ENCODE peak calls at places on chromosome 13, in four cellular contexts. One of them, this sample, is unnamed.

GRCh38 chr13:48078251-48078656 is 16.6 kb downstream of the MED4 start:
- DNase-seq in SK-N-SH: no peak
- DNase-seq in K562: no peak
- DNase-seq in GM12878: peak
- DNase-seq in this sample: peak

GRCh38 chr13:106619688-106620555 is 52.0 kb upstream of the ARGLU1 start:
- DNase-seq in SK-N-SH: peak
- DNase-seq in K562: peak
- DNase-seq in GM12878: peak
- DNase-seq in this sample: peak

GRCh38 chr13:84571264-84571663 is 689.0 kb upstream of the SLITRK1 start:
- DNase-seq in SK-N-SH: no peak
- DNase-seq in K562: no peak
- DNase-seq in GM12878: no peak
- DNase-seq in this sample: no peak

GRCh38 chr13:20149762-20150161 is 11.1 kb downstream of the GJA3 start:
- DNase-seq in SK-N-SH: no peak
- DNase-seq in K562: no peak
- DNase-seq in GM12878: no peak
- DNase-seq in this sample: no peak

GRCh38 chr13:44271915-44272341 is 101.7 kb upstream of the SERP2 start:
- DNase-seq in SK-N-SH: peak
- DNase-seq in GM12878: no peak
- DNase-seq in K562: no peak
- DNase-seq in this sample: no peak

GRCh38 chr13:74452176-74452575 is 318.0 kb upstream of the KLF12 start:
- DNase-seq in K562: no peak
- DNase-seq in GM12878: no peak
- DNase-seq in SK-N-SH: no peak
- DNase-seq in this sample: no peak

GRCh38 chr13:76822691-76823267 is 63.4 kb downstream of the KCTD12 start:
- DNase-seq in SK-N-SH: no peak
- DNase-seq in GM12878: no peak
- DNase-seq in K562: no peak
- DNase-seq in this sample: peak

GRCh38 chr13:42532561-42533335 is 41.2 kb upstream of the TNFSF11 start:
- DNase-seq in K562: no peak
- DNase-seq in SK-N-SH: no peak
- DNase-seq in GM12878: peak
- DNase-seq in this sample: no peak

GRCh38 chr13:36606060-36606459 is 67.8 kb upstream of the SERTM1 start:
- DNase-seq in SK-N-SH: no peak
- DNase-seq in K562: no peak
- DNase-seq in GM12878: no peak
- DNase-seq in this sample: no peak

GRCh38 chr13:22235950-22236290 is 565.0 kb downstream of the FGF9 start:
- DNase-seq in SK-N-SH: no peak
- DNase-seq in K562: no peak
- DNase-seq in GM12878: no peak
- DNase-seq in this sample: no peak

GRCh38 chr13:112119192-112120030 is 52.5 kb downstream of the SOX1 start:
- DNase-seq in GM12878: no peak
- DNase-seq in SK-N-SH: no peak
- DNase-seq in K562: no peak
- DNase-seq in this sample: no peak

GRCh38 chr13:99959127-99959529 is 12.4 kb downstream of the ZIC5 start:
- DNase-seq in SK-N-SH: no peak
- DNase-seq in GM12878: no peak
- DNase-seq in K562: no peak
- DNase-seq in this sample: no peak

GRCh38 chr13:34156841-34157365 is 339.0 kb downstream of the RFC3 start:
- DNase-seq in SK-N-SH: no peak
- DNase-seq in GM12878: peak
- DNase-seq in K562: no peak
- DNase-seq in this sample: peak
- TF ChIP-seq CHD2 in SK-N-SH: no peak
- TF ChIP-seq CHD2 in GM12878: no peak
- TF ChIP-seq CHD2 in K562: no peak
- TF ChIP-seq CHD2 in this sample: no peak

DNA sequence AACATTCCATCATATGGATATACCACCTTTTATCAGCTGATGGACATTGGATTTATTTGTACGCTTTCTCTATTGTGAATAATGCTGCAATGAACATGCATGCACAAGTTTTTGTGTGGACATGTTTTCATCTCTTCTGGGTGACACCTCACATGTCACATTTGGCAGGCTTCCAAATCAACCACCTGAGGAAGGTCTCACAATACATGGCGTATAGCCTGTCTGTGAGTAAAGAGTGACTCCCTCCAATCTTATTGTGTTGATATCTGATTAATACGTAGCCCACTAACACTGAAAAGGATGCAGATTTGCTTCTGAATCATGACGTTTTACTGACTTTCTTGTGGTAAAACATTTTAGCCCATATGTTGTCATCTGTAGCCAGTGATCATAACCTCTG is 61.1 kb downstream of the SLC15A1 start:
- DNase-seq in SK-N-SH: no peak
- DNase-seq in K562: no peak
- DNase-seq in GM12878: no peak
- DNase-seq in this sample: no peak
- TF ChIP-seq RCOR1 in SK-N-SH: no peak
- TF ChIP-seq RCOR1 in K562: no peak
- TF ChIP-seq RCOR1 in GM12878: no peak
- TF ChIP-seq RCOR1 in this sample: no peak

GRCh38 chr13:108195146-108195545 is 20.2 kb downstream of the LIG4 start:
- DNase-seq in K562: no peak
- DNase-seq in SK-N-SH: no peak
- DNase-seq in GM12878: no peak
- DNase-seq in this sample: no peak
- TF ChIP-seq MAX in K562: no peak
- TF ChIP-seq MAX in SK-N-SH: no peak
- TF ChIP-seq MAX in GM12878: no peak
- TF ChIP-seq MAX in this sample: no peak

GRCh38 chr13:73106513-73107214 is 47.9 kb downstream of the KLF5 start:
- DNase-seq in GM12878: no peak
- DNase-seq in SK-N-SH: no peak
- DNase-seq in K562: no peak
- DNase-seq in this sample: no peak

GRCh38 chr13:73101608-73102007 is 42.8 kb downstream of the KLF5 start:
- DNase-seq in SK-N-SH: no peak
- DNase-seq in GM12878: no peak
- DNase-seq in K562: no peak
- DNase-seq in this sample: no peak

GRCh38 chr13:73107970-73108369 is 49.2 kb downstream of the KLF5 start:
- DNase-seq in K562: no peak
- DNase-seq in GM12878: no peak
- DNase-seq in SK-N-SH: no peak
- DNase-seq in this sample: no peak

GRCh38 chr13:73107459-73107858 is 48.7 kb downstream of the KLF5 start:
- DNase-seq in SK-N-SH: no peak
- DNase-seq in K562: no peak
- DNase-seq in GM12878: no peak
- DNase-seq in this sample: no peak

GRCh38 chr13:73103238-73103637 is 44.4 kb downstream of the KLF5 start:
- DNase-seq in SK-N-SH: no peak
- DNase-seq in GM12878: no peak
- DNase-seq in K562: no peak
- DNase-seq in this sample: no peak
- TF ChIP-seq CHD2 in SK-N-SH: no peak
- TF ChIP-seq CHD2 in GM12878: no peak
- TF ChIP-seq CHD2 in K562: no peak
- TF ChIP-seq CHD2 in this sample: no peak

DNA sequence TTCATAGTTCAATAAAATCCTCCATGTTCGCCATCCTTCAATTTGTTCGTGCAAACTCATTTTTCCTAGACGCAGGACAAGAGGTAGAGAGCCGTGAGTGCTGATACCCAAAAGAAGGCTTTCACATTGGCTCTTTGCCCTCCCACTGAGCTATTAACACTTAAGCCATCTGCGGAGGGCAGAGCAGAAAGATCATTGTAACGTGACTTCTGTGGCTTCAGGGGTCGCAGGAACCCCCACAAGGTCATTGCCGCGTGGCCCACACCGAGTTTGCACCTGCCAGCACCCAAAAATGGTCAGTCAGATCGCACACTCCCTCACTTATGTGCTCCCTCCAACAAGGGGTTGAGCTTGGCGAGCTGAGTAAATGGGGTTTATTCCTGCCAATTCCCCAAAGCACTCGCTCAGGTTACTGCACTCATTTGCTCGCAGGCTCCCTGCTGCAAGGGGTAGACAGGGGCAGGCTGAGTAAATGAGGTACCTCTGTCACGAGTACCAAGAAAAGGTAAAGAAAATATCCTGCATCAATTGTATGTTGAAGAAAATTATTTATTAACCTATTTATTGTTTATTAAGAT is 144.1 kb downstream of the PRR20E start:
- DNase-seq in GM12878: no peak
- DNase-seq in SK-N-SH: no peak
- DNase-seq in K562: no peak
- DNase-seq in this sample: no peak
- TF ChIP-seq RCOR1 in GM12878: no peak
- TF ChIP-seq RCOR1 in SK-N-SH: no peak
- TF ChIP-seq RCOR1 in K562: no peak
- TF ChIP-seq RCOR1 in this sample: no peak

DNA sequence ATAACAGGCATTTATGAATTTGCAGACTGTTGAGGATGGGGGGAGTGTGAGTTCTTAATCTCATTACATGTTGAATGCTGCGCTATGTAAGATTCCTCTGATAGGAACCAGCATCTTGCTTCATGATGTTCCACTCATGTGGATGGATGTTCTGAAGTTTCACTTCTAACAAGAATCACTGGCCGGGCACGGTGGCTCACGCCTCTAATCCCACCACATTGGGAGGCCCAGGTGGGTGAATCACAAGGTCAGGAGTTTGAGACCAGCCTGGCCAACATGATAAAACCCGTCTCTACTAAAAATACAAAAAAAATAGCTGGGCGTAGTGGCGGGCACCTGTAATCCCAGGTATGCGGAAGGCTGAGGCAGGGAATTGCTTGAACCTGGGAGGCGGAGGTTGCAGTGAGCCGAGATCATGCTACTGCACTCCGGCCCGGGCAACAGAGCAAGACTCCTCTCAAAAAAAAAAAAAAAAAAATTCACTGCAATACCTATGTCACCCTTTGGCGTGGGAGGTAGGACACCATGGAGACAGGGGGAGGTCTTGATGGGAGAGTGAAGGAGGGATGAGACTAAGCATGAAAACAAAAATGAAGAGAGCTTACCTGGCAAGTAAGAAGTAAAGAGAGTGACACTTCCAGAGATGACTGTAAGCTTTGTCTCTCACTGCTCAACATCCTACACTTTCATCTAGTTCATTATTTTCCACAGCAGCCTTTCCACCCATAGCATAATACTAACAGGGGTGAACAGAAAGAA is 133.0 kb downstream of the DCT start:
- DNase-seq in K562: no peak
- DNase-seq in GM12878: no peak
- DNase-seq in SK-N-SH: no peak
- DNase-seq in this sample: no peak
- TF ChIP-seq MAX in K562: no peak
- TF ChIP-seq MAX in GM12878: no peak
- TF ChIP-seq MAX in SK-N-SH: no peak
- TF ChIP-seq MAX in this sample: no peak

GRCh38 chr13:114067381-114067885 is 65.0 kb downstream of the RASA3 start:
- DNase-seq in GM12878: peak
- DNase-seq in SK-N-SH: no peak
- DNase-seq in K562: no peak
- DNase-seq in this sample: no peak
- TF ChIP-seq CHD2 in GM12878: no peak
- TF ChIP-seq CHD2 in SK-N-SH: no peak
- TF ChIP-seq CHD2 in K562: no peak
- TF ChIP-seq CHD2 in this sample: no peak

GRCh38 chr13:51284339-51284738 is 55.2 kb upstream of the SERPINE3 start:
- DNase-seq in GM12878: no peak
- DNase-seq in SK-N-SH: no peak
- DNase-seq in K562: no peak
- DNase-seq in this sample: no peak

GRCh38 chr13:51292000-51292550 is 47.4 kb upstream of the SERPINE3 start:
- DNase-seq in K562: no peak
- DNase-seq in SK-N-SH: no peak
- DNase-seq in GM12878: no peak
- DNase-seq in this sample: no peak

GRCh38 chr13:51286135-51287002 is 53.1 kb upstream of the SERPINE3 start:
- DNase-seq in GM12878: peak
- DNase-seq in SK-N-SH: peak
- DNase-seq in K562: peak
- DNase-seq in this sample: peak

GRCh38 chr13:51291341-51291740 is 48.1 kb upstream of the SERPINE3 start:
- DNase-seq in K562: no peak
- DNase-seq in SK-N-SH: no peak
- DNase-seq in GM12878: no peak
- DNase-seq in this sample: no peak

GRCh38 chr13:51287758-51288157 is 51.7 kb upstream of the SERPINE3 start:
- DNase-seq in SK-N-SH: no peak
- DNase-seq in K562: no peak
- DNase-seq in GM12878: no peak
- DNase-seq in this sample: no peak
- TF ChIP-seq RCOR1 in SK-N-SH: no peak
- TF ChIP-seq RCOR1 in K562: no peak
- TF ChIP-seq RCOR1 in GM12878: no peak
- TF ChIP-seq RCOR1 in this sample: no peak

GRCh38 chr13:24827799-24828198 is 63.8 kb downstream of the RNF17 start:
- DNase-seq in K562: no peak
- DNase-seq in SK-N-SH: no peak
- DNase-seq in GM12878: no peak
- DNase-seq in this sample: no peak
- TF ChIP-seq MAX in K562: no peak
- TF ChIP-seq MAX in SK-N-SH: no peak
- TF ChIP-seq MAX in GM12878: no peak
- TF ChIP-seq MAX in this sample: no peak

This sample was measured in A549.